ENCODE peak calls at places on chromosomes 2 and 18, in nine cellular contexts. D, R, Z, A, L, O, U, W and I are unnamed samples.

GRCh38 chr2:122451040-122451439 is 695.6 kb downstream of the TSN start:
- DNase-seq in D (peak), R (no peak), Z (peak), A (no peak), L (peak), O (no peak), U (peak), W (peak), I (no peak)

GRCh38 chr18:6752200-6752873 is 22.8 kb downstream of the ARHGAP28 start:
- DNase-seq in D (peak), R (no peak), Z (peak), A (no peak), L (peak), O (no peak), U (no peak), W (no peak), I (no peak)

GRCh38 chr2:134852518-134852917 is 14.1 kb downstream of the ACMSD start:
- DNase-seq in D (no peak), R (no peak), Z (peak), A (no peak), L (no peak), O (no peak), U (no peak), W (no peak), I (no peak)

GRCh38 chr2:53827398-53828175 is 32.2 kb downstream of the GPR75 start:
- DNase-seq in D (no peak), R (no peak), Z (no peak), A (no peak), L (no peak), O (no peak), U (no peak), W (no peak), I (no peak)

GRCh38 chr18:76458522-76459311 is 36.3 kb downstream of the ZNF516 start:
- DNase-seq in D (no peak), R (no peak), Z (no peak), A (no peak), L (no peak), O (peak), U (no peak), W (no peak), I (no peak)

GRCh38 chr2:238845583-238846480 is 2.1 kb upstream of the TWIST2 start:
- DNase-seq in D (no peak), R (no peak), Z (no peak), A (no peak), L (no peak), O (no peak), U (no peak), W (no peak), I (no peak)

GRCh38 chr2:119011162-119011909 is 69.3 kb downstream of the MARCO start:
- DNase-seq in D (peak), R (no peak), Z (peak), A (peak), L (peak), O (peak), U (peak), W (peak), I (no peak)

GRCh38 chr2:3460161-3460560 is 59.2 kb downstream of the ADI1 start:
- DNase-seq in D (no peak), R (no peak), Z (no peak), A (no peak), L (no peak), O (no peak), U (no peak), W (no peak), I (no peak)

GRCh38 chr2:25366629-25367028 is 24.9 kb upstream of the DNMT3A start:
- DNase-seq in D (no peak), R (no peak), Z (no peak), A (no peak), L (no peak), O (no peak), U (no peak), W (no peak), I (no peak)

GRCh38 chr18:23302852-23303527 is 150.1 kb upstream of the RIOK3 start:
- DNase-seq in D (peak), R (no peak), Z (no peak), A (no peak), L (peak), O (no peak), U (no peak), W (no peak), I (no peak)

GRCh38 chr2:60337142-60337497 is 216.3 kb downstream of the BCL11A start:
- DNase-seq in D (no peak), R (no peak), Z (peak), A (peak), L (no peak), O (no peak), U (no peak), W (no peak), I (no peak)

GRCh38 chr2:240460243-240460630 is 24.8 kb downstream of the GPC1 start:
- DNase-seq in D (no peak), R (peak), Z (no peak), A (peak), L (no peak), O (no peak), U (no peak), W (no peak), I (no peak)

DNA sequence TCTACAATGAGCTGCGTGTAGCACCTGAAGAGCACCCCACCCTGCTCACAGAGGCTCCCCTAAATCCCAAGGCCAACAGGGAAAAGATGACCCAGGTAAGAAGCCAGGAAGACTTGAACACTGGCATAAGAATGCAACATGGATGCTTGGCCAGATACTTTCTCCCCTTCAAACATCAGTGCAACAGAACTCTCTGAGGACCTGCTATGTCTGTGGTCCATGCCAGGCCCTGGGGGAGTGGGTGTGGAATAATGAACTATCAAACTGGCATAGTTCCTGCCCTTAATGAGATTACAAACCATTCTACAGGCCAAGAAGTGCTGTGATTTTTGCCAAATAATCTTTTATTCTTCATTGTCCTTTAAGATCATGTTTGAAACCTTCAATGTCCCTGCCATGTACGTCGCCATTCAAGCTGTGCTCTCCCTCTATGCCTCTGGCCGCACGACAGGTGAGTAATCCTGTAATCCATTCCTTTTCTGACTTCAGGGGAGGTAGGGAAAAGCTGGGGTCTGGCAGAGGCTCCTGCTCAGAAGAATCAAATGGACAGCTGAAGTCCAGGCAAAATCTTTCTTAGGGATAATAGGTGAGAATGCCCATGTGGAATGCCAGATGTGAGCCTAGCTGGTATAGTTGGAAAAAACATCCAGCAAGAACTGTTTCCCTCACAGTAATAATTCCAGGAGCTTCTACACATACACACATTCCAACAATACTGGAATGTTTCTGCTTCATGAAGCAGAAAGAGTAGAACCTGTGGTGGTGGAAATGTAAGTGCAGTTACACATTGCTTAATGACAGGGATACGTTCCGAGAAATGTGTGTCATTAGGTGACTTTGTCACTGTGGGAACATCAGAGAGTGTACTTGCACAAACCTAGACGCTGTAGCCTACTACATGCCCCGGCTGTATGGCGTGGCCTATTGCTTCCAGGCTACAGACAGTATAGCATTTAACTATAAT is 16.2 kb downstream of the ACTG2 start:
- DNase-seq in D (no peak), R (no peak), Z (no peak), A (no peak), L (no peak), O (no peak), U (no peak), W (no peak), I (no peak)
- H3K27ac ChIP-seq in D (no peak), R (no peak), Z (no peak), A (no peak), L (no peak), O (no peak), U (no peak), W (no peak), I (no peak)

GRCh38 chr2:64601027-64601767 is 52.5 kb downstream of the SERTAD2 start:
- DNase-seq in D (no peak), R (no peak), Z (no peak), A (no peak), L (no peak), O (no peak), U (no peak), W (no peak), I (no peak)
- H3K27ac ChIP-seq in D (no peak), R (no peak), Z (no peak), A (no peak), L (no peak), O (no peak), U (no peak), W (no peak), I (no peak)

DNA sequence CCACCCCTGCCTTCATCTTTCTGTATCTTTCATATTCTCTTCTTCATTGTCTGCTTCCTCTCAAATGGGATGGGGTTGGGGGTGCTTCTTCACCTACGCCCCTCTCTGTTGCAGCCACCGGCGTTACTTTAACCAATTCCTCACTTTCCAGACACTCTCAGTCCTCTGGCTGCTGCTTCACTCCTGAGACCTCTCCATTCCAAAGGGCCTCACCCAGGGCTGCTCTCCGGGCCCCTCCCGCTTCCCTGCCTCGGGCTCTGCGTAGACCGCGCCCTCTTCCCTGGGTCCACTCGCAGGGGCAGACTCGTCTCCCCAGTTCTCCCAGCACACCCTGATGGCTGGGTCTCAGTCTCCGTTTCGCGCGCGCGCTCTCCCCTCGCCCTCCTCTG is 916 bp downstream of the SERPINB8 start:
- DNase-seq in D (no peak), R (no peak), Z (peak), A (peak), L (no peak), O (no peak), U (peak), W (no peak), I (no peak)
- H3K27ac ChIP-seq in D (peak), R (peak), Z (peak), A (peak), L (peak), O (peak), U (peak), W (peak), I (peak)

DNA sequence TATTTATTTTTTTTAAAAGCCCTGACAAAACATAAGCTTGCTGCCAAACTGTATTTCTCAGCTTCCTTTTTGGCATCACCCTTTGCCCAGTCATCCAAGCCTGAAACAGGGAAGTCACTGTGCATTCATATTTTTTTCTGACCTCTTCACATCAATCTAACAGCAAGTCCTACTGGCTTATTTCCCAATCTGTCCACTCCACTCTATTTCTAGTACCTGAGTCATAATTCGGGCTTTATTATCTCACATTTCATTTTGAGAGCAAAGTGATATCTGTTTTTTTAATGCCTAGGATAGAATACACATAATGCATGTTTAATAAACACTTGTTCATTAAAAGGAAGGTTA is 5.1 kb downstream of the HNMT start:
- DNase-seq in D (no peak), R (no peak), Z (no peak), A (peak), L (peak), O (no peak), U (peak), W (peak), I (no peak)
- H3K27ac ChIP-seq in D (no peak), R (peak), Z (no peak), A (peak), L (peak), O (peak), U (no peak), W (no peak), I (no peak)

DNA sequence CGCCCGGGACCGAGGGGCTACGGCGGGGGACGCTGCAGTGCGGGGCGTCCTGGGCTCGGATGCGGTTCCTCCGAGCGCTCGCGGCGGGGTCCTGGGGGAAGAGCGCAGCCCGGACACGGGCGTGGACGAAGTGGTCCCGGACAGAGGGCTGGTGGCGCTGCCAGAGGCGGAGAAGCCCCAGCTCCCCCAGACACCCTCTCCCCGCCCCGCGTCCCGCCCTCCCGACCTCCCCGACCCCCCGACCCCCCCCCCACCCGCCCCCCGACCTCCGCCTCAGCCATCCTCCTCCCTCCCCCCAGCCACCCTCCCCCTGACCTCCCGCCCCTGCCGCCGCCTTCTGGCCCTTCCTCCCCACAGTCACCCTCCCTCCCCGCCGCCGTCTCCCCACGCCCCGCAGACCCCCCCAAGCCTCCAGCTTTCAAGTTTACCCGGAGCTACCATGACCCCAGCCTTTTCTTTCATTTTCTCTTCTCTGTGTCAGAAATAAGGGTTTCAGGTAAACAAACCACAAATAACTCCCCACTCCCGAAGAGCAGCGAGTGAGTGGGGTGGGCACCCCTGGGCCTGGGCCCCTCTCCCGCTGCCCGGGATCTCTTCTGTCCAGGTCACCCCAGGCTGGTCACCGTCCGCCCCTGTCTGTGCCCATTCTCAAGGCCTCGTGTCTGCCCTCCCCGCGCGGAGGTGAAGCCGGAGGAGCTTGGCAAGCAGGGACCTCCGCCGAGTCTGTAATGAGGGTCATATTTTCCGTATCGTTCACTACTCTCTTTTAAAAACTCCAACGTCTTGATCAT is 5.1 kb downstream of the NFATC1 start:
- DNase-seq in D (no peak), R (no peak), Z (peak), A (no peak), L (no peak), O (no peak), U (no peak), W (no peak), I (peak)
- H3K27ac ChIP-seq in D (no peak), R (peak), Z (no peak), A (peak), L (no peak), O (peak), U (no peak), W (peak), I (peak)

GRCh38 chr18:8803063-8803795 is 97.9 kb downstream of the MTCL1 start:
- DNase-seq in D (no peak), R (no peak), Z (no peak), A (no peak), L (no peak), O (no peak), U (no peak), W (no peak), I (no peak)
- H3K27ac ChIP-seq in D (no peak), R (no peak), Z (no peak), A (no peak), L (no peak), O (no peak), U (no peak), W (peak), I (no peak)

GRCh38 chr18:58096658-58097057 is 52.6 kb downstream of the NEDD4L start:
- DNase-seq in D (no peak), R (no peak), Z (no peak), A (no peak), L (no peak), O (no peak), U (no peak), W (no peak), I (no peak)

GRCh38 chr18:58095251-58095650 is 51.2 kb downstream of the NEDD4L start:
- DNase-seq in D (no peak), R (no peak), Z (no peak), A (no peak), L (no peak), O (no peak), U (no peak), W (no peak), I (no peak)

GRCh38 chr18:58097907-58098166 is 53.8 kb downstream of the NEDD4L start:
- DNase-seq in D (no peak), R (no peak), Z (no peak), A (no peak), L (peak), O (no peak), U (peak), W (no peak), I (no peak)

GRCh38 chr18:58097127-58097906 is 53.3 kb downstream of the NEDD4L start:
- DNase-seq in D (peak), R (no peak), Z (no peak), A (peak), L (peak), O (no peak), U (peak), W (no peak), I (no peak)

GRCh38 chr18:58095655-58096054 is 51.6 kb downstream of the NEDD4L start:
- DNase-seq in D (no peak), R (no peak), Z (no peak), A (peak), L (no peak), O (no peak), U (peak), W (no peak), I (no peak)
- H3K27ac ChIP-seq in D (peak), R (no peak), Z (no peak), A (peak), L (no peak), O (no peak), U (no peak), W (no peak), I (no peak)

DNA sequence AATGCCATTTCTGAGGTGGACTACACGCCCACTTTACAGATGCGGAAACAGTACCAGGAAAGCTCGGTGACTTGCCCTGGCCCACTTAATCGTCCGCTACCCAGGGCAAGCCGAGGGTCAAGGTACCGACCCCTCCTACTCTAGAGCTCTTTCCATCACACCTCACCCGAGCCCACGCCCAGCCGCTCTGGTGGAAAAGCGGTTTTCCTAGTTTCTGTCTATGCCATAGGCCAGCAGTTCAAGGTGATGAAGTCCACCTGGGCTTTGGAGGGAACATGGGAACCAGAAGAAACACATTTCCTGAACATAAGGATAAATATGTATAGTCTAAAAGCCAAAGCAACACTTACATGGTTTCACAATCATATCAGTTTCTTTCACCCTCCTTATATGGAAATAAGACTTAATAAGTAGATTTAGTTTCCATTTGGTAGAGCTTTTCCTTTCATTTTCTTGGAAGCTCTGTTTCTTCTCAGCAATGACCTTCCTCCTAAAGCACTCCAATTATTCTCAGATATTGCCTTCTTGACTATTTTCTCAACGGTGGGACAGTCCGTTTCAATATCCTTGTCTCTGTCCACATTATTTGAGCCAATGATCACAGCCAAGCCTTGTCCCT is 589 bp downstream of the VWA3B start:
- DNase-seq in D (no peak), R (no peak), Z (no peak), A (no peak), L (no peak), O (no peak), U (no peak), W (no peak), I (no peak)
- H3K27ac ChIP-seq in D (no peak), R (no peak), Z (no peak), A (no peak), L (no peak), O (peak), U (no peak), W (no peak), I (no peak)

GRCh38 chr2:217914078-217914477 is 88.7 kb downstream of the TNS1 start:
- DNase-seq in D (no peak), R (no peak), Z (no peak), A (no peak), L (no peak), O (no peak), U (no peak), W (no peak), I (no peak)
- H3K27ac ChIP-seq in D (no peak), R (peak), Z (peak), A (peak), L (no peak), O (peak), U (no peak), W (peak), I (no peak)